ENCODE peak calls at places on chromosomes 6 and 20, in eight cellular contexts. R is body of pancreas, L is breast epithelium, G is K562, J is heart left ventricle, B is transverse colon, C is HepG2, Q is suprapubic skin. W is an unnamed sample.
A peak's percentile ranks its signal among the peaks of the same experiment; 100 is the strongest.

GRCh38 chr6:76792394-76792793 is 670.9 kb downstream of the HTR1B start:
- DNase-seq in R (no peak), L (no peak), G (no peak), J (no peak), B (no peak), C (no peak), Q (no peak), W (no peak)

GRCh38 chr6:18211338-18211737 is 53.0 kb downstream of the DEK start:
- DNase-seq in R (no peak), L (no peak), G (no peak), J (no peak), B (no peak), C (no peak), Q (no peak), W (no peak)

GRCh38 chr6:34027445-34027936 is 118.4 kb downstream of the GRM4 start:
- DNase-seq in R (peak; percentile 41), L (no peak), G (peak; percentile 90), J (peak; percentile 43), B (peak; percentile 64), C (peak; percentile 30), Q (no peak), W (no peak)

GRCh38 chr6:122604676-122605075 is 5.5 kb upstream of the PKIB start:
- DNase-seq in R (no peak), L (no peak), G (no peak), J (no peak), B (no peak), C (no peak), Q (no peak), W (no peak)

GRCh38 chr6:1558388-1558787 is 51.3 kb upstream of the FOXC1 start:
- DNase-seq in R (no peak), L (no peak), G (no peak), J (no peak), B (no peak), C (no peak), Q (no peak), W (no peak)

GRCh38 chr6:44222987-44223470 is 366 bp upstream of the SLC29A1 start:
- DNase-seq in R (no peak), L (no peak), G (no peak), J (no peak), B (no peak), C (no peak), Q (peak; percentile 83), W (no peak)

GRCh38 chr6:55913213-55914195 is 38.1 kb upstream of the BMP5 start:
- DNase-seq in R (no peak), L (no peak), G (no peak), J (no peak), B (no peak), C (no peak), Q (no peak), W (no peak)

GRCh38 chr6:73585566-73586415 is 65.0 kb upstream of the EEF1A1 start:
- DNase-seq in R (peak; percentile 45), L (peak; percentile 40), G (peak; percentile 45), J (no peak), B (peak; percentile 47), C (peak; percentile 88), Q (no peak), W (no peak)

GRCh38 chr6:73579851-73580246 is 59.0 kb upstream of the EEF1A1 start:
- DNase-seq in R (peak; percentile 34), L (peak; percentile 30), G (peak; percentile 31), J (peak; percentile 35), B (no peak), C (peak; percentile 81), Q (no peak), W (no peak)

GRCh38 chr20:37643400-37643799 is 50.4 kb upstream of the CTNNBL1 start:
- DNase-seq in R (no peak), L (no peak), G (no peak), J (no peak), B (no peak), C (no peak), Q (no peak), W (no peak)

GRCh38 chr20:37647946-37648345 is 45.9 kb upstream of the CTNNBL1 start:
- DNase-seq in R (no peak), L (no peak), G (no peak), J (no peak), B (no peak), C (no peak), Q (no peak), W (no peak)

GRCh38 chr20:37642246-37642645 is 51.6 kb upstream of the CTNNBL1 start:
- DNase-seq in R (no peak), L (no peak), G (no peak), J (no peak), B (no peak), C (no peak), Q (no peak), W (no peak)

GRCh38 chr20:37640600-37641561 is 52.9 kb upstream of the CTNNBL1 start:
- DNase-seq in R (no peak), L (no peak), G (no peak), J (no peak), B (no peak), C (no peak), Q (no peak), W (no peak)

DNA sequence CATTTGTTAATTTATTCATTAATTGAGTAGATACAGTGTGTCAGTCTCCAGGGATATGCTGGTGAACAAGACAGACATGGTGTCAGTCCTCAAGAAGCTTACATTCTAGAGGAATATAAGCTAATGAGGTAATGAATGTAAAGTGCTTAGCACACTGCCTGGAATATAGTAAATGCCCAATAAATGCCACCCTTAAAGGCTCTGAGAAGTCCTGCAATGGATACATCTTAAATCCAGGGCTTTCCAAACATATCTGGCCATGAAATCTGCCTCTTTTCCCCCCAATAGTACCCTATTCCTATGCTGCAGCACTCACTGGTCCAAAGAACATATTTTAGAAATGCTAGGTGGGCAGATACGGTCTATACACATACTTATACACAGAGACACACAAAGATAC is 49.2 kb upstream of the CTNNBL1 start:
- DNase-seq in R (no peak), L (no peak), G (no peak), J (no peak), B (no peak), C (no peak), Q (no peak), W (no peak)
- H3K27me3 ChIP-seq in R (peaks cover 3% of the 10 kb centered on the region), L (no peaks in the 10 kb centered on the region), G (peaks cover 11% of the 10 kb centered on the region), J (peaks cover 33% of the 10 kb centered on the region), B (peaks cover 42% of the 10 kb centered on the region), C (peaks cover 10% of the 10 kb centered on the region), Q (peaks cover 46% of the 10 kb centered on the region), W (peaks cover 8% of the 10 kb centered on the region)

GRCh38 chr6:28980797-28981390 is 24.2 kb downstream of the ZNF311 start:
- DNase-seq in R (peak; percentile 50), L (peak; percentile 39), G (peak; percentile 84), J (peak; percentile 59), B (peak; percentile 56), C (peak; percentile 100), Q (no peak), W (no peak)
- TF ChIP-seq CTCF in R (peak; percentile 22), L (peak; percentile 34), G (peak; percentile 66), J (peak; percentile 46), B (peak; percentile 59), C (peak; percentile 51), Q (no peak), W (peak; percentile 56)

DNA sequence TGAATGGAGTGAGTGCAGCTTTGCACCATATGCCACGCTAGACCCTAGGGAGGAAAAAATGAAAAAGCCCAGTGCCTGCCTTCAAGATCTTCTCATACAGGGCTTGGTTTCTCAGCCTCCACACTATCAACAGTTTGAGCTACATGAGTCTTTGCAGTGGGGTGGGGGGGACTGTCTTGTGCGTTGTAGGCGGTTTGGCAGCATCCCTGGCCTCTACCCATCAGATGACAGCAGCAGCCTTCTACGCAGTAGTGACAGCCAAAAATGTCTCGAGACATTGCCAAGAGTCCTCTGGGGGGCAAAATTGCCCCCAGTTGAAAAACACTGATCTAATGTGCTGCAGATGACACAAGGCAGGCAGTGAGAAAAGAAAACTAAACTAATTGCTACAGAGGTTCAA is 6.2 kb downstream of the CDH22 start:
- DNase-seq in R (no peak), L (no peak), G (no peak), J (no peak), B (no peak), C (no peak), Q (no peak), W (no peak)
- H3K27me3 ChIP-seq in R (peaks cover under 1% of the 10 kb centered on the region), L (peaks cover 2% of the 10 kb centered on the region), G (peaks cover 4% of the 10 kb centered on the region), J (peaks cover 89% of the 10 kb centered on the region), B (peaks cover 59% of the 10 kb centered on the region), C (peaks cover 70% of the 10 kb centered on the region), Q (peaks cover 72% of the 10 kb centered on the region), W (no peaks in the 10 kb centered on the region)

DNA sequence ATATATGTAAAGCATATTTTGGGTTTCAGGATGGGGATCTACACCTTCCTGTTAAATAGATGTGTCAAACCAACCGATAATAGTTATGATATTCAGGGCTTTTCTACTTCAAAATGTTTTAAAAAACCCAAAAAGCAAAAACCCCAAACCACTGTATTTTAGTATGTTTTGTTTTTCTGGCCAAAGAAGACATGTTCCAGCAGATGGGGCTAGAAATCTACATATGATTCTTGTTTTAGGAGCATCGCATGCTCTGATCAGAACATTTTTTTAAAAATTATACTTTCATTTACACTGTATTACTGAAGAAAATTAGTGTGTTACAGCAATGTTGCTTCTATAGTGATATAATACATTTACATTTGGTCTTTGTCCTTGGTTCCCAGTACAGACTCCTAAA is 11.0 kb downstream of the RMND1 start:
- DNase-seq in R (no peak), L (no peak), G (no peak), J (no peak), B (no peak), C (no peak), Q (no peak), W (no peak)
- TF ChIP-seq CTCF in R (peak; percentile 18), L (peak; percentile 18), G (peak; percentile 44), J (peak; percentile 28), B (no peak), C (peak; percentile 52), Q (peak; percentile 24), W (peak; percentile 38)

GRCh38 chr6:133512410-133513016 is 271.4 kb downstream of the EYA4 start:
- DNase-seq in R (peak; percentile 34), L (no peak), G (peak; percentile 10), J (peak; percentile 33), B (peak; percentile 30), C (peak; percentile 46), Q (no peak), W (no peak)
- H3K27me3 ChIP-seq in R (peaks cover 7% of the 10 kb centered on the region), L (no peaks in the 10 kb centered on the region), G (no peaks in the 10 kb centered on the region), J (no peaks in the 10 kb centered on the region), B (no peaks in the 10 kb centered on the region), C (no peaks in the 10 kb centered on the region), Q (no peaks in the 10 kb centered on the region), W (no peaks in the 10 kb centered on the region)

GRCh38 chr20:32155017-32155965 is 45.8 kb downstream of the TM9SF4 start:
- DNase-seq in R (peak; percentile 74), L (peak; percentile 55), G (peak; percentile 32), J (peak; percentile 90), B (peak; percentile 67), C (peak; percentile 67), Q (peak; percentile 87), W (peak; percentile 38)
- TF ChIP-seq CTCF in R (peak; percentile 41), L (no peak), G (peak; percentile 68), J (no peak), B (peak; percentile 26), C (peak; percentile 90), Q (peak; percentile 9), W (peak; percentile 7)

DNA sequence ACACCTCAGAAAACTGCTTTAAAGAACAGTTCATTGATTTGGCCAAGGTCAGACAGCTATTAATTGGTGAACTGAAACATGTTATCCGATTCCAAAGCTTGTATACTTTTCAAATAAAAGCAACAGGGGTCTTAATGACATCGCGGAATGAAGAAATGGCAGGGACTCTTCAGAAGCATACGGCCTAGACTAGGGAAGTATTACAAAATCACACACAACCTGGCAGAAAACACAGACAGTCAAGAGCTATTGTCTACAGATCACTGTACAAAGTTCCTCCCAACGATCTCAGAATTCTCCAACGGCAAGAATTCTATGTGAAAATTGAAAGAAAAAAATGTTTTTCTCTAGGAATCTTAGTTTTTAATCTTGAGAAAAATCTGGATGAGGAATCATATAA is 105.5 kb downstream of the PTPRK start:
- DNase-seq in R (no peak), L (no peak), G (no peak), J (no peak), B (no peak), C (peak; percentile 32), Q (no peak), W (no peak)
- H3K27me3 ChIP-seq in R (no peaks in the 10 kb centered on the region), L (no peaks in the 10 kb centered on the region), G (no peaks in the 10 kb centered on the region), J (no peaks in the 10 kb centered on the region), B (no peaks in the 10 kb centered on the region), C (no peaks in the 10 kb centered on the region), Q (no peaks in the 10 kb centered on the region), W (no peaks in the 10 kb centered on the region)